ENCODE peak calls at places on chromosomes 2 and 18, in seven cellular contexts. B is nucleus accumbens; Q is neuronal stem cell; S is stimulated activated CD8-positive, alpha-beta memory T cell treated with anti-CD3 and anti-CD28 coated beads, Interleukin-7, amount 100 ng/mL, for 1 hour; G is amygdala; P is cardiac fibroblast; F is NCI-H2029. V is an unnamed sample.

GRCh38 chr2:70828914-70829824 is 6.4 kb downstream of the CD207 start:
- DNase-seq in F (no peak), Q (no peak), S (no peak), G (no peak), B (no peak), P (peak), V (no peak)

GRCh38 chr2:241724259-241724974 is 10.0 kb upstream of the D2HGDH start:
- DNase-seq in S (no peak), P (no peak), G (no peak), F (no peak), B (no peak), Q (no peak), V (no peak)

GRCh38 chr2:238397381-238397780 is 29.3 kb upstream of the ASB1 start:
- DNase-seq in S (no peak), F (no peak), P (no peak), B (no peak), Q (no peak), G (no peak), V (no peak)

GRCh38 chr18:43193336-43193735 is 77.9 kb upstream of the RIT2 start:
- DNase-seq in S (no peak), Q (no peak), B (no peak), G (no peak), F (no peak), P (no peak), V (no peak)

GRCh38 chr18:49305688-49306336 is 154.6 kb downstream of the DYM start:
- DNase-seq in G (no peak), F (no peak), Q (no peak), S (no peak), P (no peak), B (no peak), V (no peak)

GRCh38 chr2:46706264-46706983 is 209.2 kb downstream of the MCFD2 start:
- DNase-seq in Q (no peak), B (no peak), F (no peak), P (no peak), G (no peak), S (no peak), V (no peak)

GRCh38 chr2:43455735-43456642 is 139.8 kb downstream of the THADA start:
- DNase-seq in Q (no peak), S (no peak), F (peak), G (no peak), B (no peak), P (peak), V (no peak)

GRCh38 chr18:34702814-34703213 is 7.3 kb upstream of the DTNA start:
- DNase-seq in Q (no peak), P (no peak), G (no peak), S (no peak), F (no peak), B (no peak), V (no peak)

GRCh38 chr2:169221745-169222369 is 140.5 kb downstream of the LRP2 start:
- DNase-seq in Q (no peak), G (no peak), S (no peak), B (no peak), P (peak), F (no peak), V (no peak)

GRCh38 chr2:37415128-37415817 is 70.8 kb downstream of the QPCT start:
- DNase-seq in S (no peak), P (peak), F (peak), B (no peak), G (no peak), Q (no peak), V (no peak)

GRCh38 chr2:39203382-39203781 is 40.4 kb downstream of the CDKL4 start:
- DNase-seq in P (no peak), G (no peak), B (no peak), F (no peak), S (no peak), Q (no peak), V (no peak)

GRCh38 chr2:15302154-15302553 is 259.0 kb downstream of the NBAS start:
- DNase-seq in G (no peak), F (no peak), P (peak), Q (no peak), S (no peak), B (no peak), V (no peak)

GRCh38 chr2:187485535-187485934 is 37.5 kb upstream of the CALCRL start:
- DNase-seq in P (no peak), G (no peak), B (no peak), Q (no peak), S (no peak), F (no peak), V (no peak)

GRCh38 chr2:106642679-106643078 is 155.5 kb downstream of the CD8B2 start:
- DNase-seq in B (no peak), Q (no peak), G (no peak), S (no peak), P (peak), F (peak), V (no peak)

GRCh38 chr2:45259144-45259543 is 249.9 kb upstream of the SIX2 start:
- DNase-seq in P (no peak), S (no peak), G (no peak), Q (no peak), B (no peak), F (peak), V (peak)